ENCODE peak calls at places on chromosomes 5 and 9, in eight cellular contexts. One of them, this sample, is unnamed.
A peak's percentile ranks its signal among the peaks of the same experiment; 100 is the strongest.

GRCh38 chr5:142748568-142749249 is 21.5 kb upstream of the ARHGAP26 start:
- DNase-seq in brain microvascular endothelial cell: no peak
- DNase-seq in glutamatergic neuron: peak; percentile 47
- DNase-seq in progenitor cell of endocrine pancreas: no peak
- DNase-seq in A673: peak; percentile 28
- DNase-seq in adrenal gland: no peak
- DNase-seq in uterus: no peak
- DNase-seq in astrocyte of the spinal cord: no peak
- DNase-seq in this sample: peak; percentile 16

GRCh38 chr9:33289501-33289900 is 815 bp upstream of the NFX1 start:
- DNase-seq in glutamatergic neuron: peak; percentile 14
- DNase-seq in astrocyte of the spinal cord: peak; percentile 9
- DNase-seq in brain microvascular endothelial cell: no peak
- DNase-seq in A673: peak; percentile 27
- DNase-seq in uterus: peak; percentile 24
- DNase-seq in adrenal gland: peak; percentile 35
- DNase-seq in progenitor cell of endocrine pancreas: no peak
- DNase-seq in this sample: peak; percentile 19

GRCh38 chr5:127525181-127525580 is 7.7 kb downstream of the PRRC1 start:
- DNase-seq in glutamatergic neuron: no peak
- DNase-seq in A673: no peak
- DNase-seq in adrenal gland: no peak
- DNase-seq in astrocyte of the spinal cord: no peak
- DNase-seq in brain microvascular endothelial cell: no peak
- DNase-seq in uterus: no peak
- DNase-seq in progenitor cell of endocrine pancreas: no peak
- DNase-seq in this sample: no peak

GRCh38 chr9:35510745-35511428 is 21.0 kb downstream of the RUSC2 start:
- DNase-seq in adrenal gland: peak; percentile 75
- DNase-seq in astrocyte of the spinal cord: peak; percentile 93
- DNase-seq in A673: no peak
- DNase-seq in brain microvascular endothelial cell: peak; percentile 89
- DNase-seq in progenitor cell of endocrine pancreas: no peak
- DNase-seq in uterus: peak; percentile 87
- DNase-seq in glutamatergic neuron: no peak
- DNase-seq in this sample: peak; percentile 95

GRCh38 chr9:80146466-80146865 is 574.7 kb downstream of the TLE4 start:
- DNase-seq in astrocyte of the spinal cord: peak; percentile 35
- DNase-seq in adrenal gland: no peak
- DNase-seq in A673: peak; percentile 28
- DNase-seq in glutamatergic neuron: no peak
- DNase-seq in brain microvascular endothelial cell: peak; percentile 22
- DNase-seq in progenitor cell of endocrine pancreas: no peak
- DNase-seq in uterus: no peak
- DNase-seq in this sample: peak; percentile 53

GRCh38 chr5:176508603-176509002 is 28.6 kb downstream of the RNF44 start:
- DNase-seq in brain microvascular endothelial cell: no peak
- DNase-seq in glutamatergic neuron: no peak
- DNase-seq in progenitor cell of endocrine pancreas: no peak
- DNase-seq in A673: no peak
- DNase-seq in astrocyte of the spinal cord: no peak
- DNase-seq in adrenal gland: no peak
- DNase-seq in uterus: no peak
- DNase-seq in this sample: no peak

GRCh38 chr5:30525353-30525752 is 668.1 kb upstream of the CDH6 start:
- DNase-seq in uterus: no peak
- DNase-seq in adrenal gland: no peak
- DNase-seq in glutamatergic neuron: no peak
- DNase-seq in astrocyte of the spinal cord: no peak
- DNase-seq in brain microvascular endothelial cell: no peak
- DNase-seq in progenitor cell of endocrine pancreas: no peak
- DNase-seq in A673: no peak
- DNase-seq in this sample: no peak

GRCh38 chr5:11511878-11512277 is 392.4 kb downstream of the CTNND2 start:
- DNase-seq in adrenal gland: no peak
- DNase-seq in uterus: no peak
- DNase-seq in progenitor cell of endocrine pancreas: no peak
- DNase-seq in A673: no peak
- DNase-seq in glutamatergic neuron: no peak
- DNase-seq in astrocyte of the spinal cord: no peak
- DNase-seq in brain microvascular endothelial cell: no peak
- DNase-seq in this sample: no peak

GRCh38 chr5:173242675-173243085 is 7.7 kb upstream of the NKX2-5 start:
- DNase-seq in adrenal gland: no peak
- DNase-seq in astrocyte of the spinal cord: no peak
- DNase-seq in brain microvascular endothelial cell: no peak
- DNase-seq in uterus: no peak
- DNase-seq in glutamatergic neuron: no peak
- DNase-seq in progenitor cell of endocrine pancreas: no peak
- DNase-seq in A673: no peak
- DNase-seq in this sample: no peak

GRCh38 chr9:77659926-77660325 is 11.8 kb upstream of the GNA14 start:
- DNase-seq in A673: no peak
- DNase-seq in brain microvascular endothelial cell: no peak
- DNase-seq in progenitor cell of endocrine pancreas: no peak
- DNase-seq in uterus: no peak
- DNase-seq in astrocyte of the spinal cord: no peak
- DNase-seq in glutamatergic neuron: no peak
- DNase-seq in adrenal gland: no peak
- DNase-seq in this sample: no peak
- TF ChIP-seq CTCF in A673: no peak
- TF ChIP-seq CTCF in brain microvascular endothelial cell: no peak
- TF ChIP-seq CTCF in progenitor cell of endocrine pancreas: no peak
- TF ChIP-seq CTCF in uterus: no peak
- TF ChIP-seq CTCF in astrocyte of the spinal cord: no peak
- TF ChIP-seq CTCF in glutamatergic neuron: no peak
- TF ChIP-seq CTCF in adrenal gland: no peak
- TF ChIP-seq CTCF in this sample: no peak

GRCh38 chr9:106648799-106649198 is 214.2 kb upstream of the ZNF462 start:
- DNase-seq in progenitor cell of endocrine pancreas: no peak
- DNase-seq in astrocyte of the spinal cord: peak; percentile 22
- DNase-seq in brain microvascular endothelial cell: no peak
- DNase-seq in adrenal gland: no peak
- DNase-seq in A673: no peak
- DNase-seq in uterus: no peak
- DNase-seq in glutamatergic neuron: no peak
- DNase-seq in this sample: peak; percentile 62
- TF ChIP-seq CTCF in progenitor cell of endocrine pancreas: peak; percentile 10
- TF ChIP-seq CTCF in astrocyte of the spinal cord: peak; percentile 28
- TF ChIP-seq CTCF in brain microvascular endothelial cell: peak; percentile 23
- TF ChIP-seq CTCF in adrenal gland: peak; percentile 39
- TF ChIP-seq CTCF in A673: no peak
- TF ChIP-seq CTCF in uterus: no peak
- TF ChIP-seq CTCF in glutamatergic neuron: no peak
- TF ChIP-seq CTCF in this sample: peak; percentile 55

DNA sequence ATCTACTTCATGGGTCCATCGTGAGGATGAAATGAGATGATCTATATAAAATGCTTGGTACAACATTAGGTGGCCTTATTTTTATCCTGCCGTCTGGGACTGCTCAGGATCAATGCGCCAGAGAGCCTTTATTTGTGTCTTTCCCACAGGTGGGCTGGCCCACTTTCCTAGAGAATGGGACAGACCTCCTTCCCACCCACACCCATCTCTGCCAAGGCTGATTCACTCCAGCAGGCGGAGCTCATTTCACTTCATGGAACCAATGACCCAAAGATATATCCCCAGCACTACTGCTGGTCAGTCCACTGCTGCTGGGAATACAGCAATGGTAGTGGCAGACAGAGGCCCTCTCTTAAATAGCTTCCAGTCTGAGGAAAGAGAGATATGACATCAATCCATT is 35.7 kb downstream of the TGFBI start:
- DNase-seq in adrenal gland: no peak
- DNase-seq in brain microvascular endothelial cell: no peak
- DNase-seq in astrocyte of the spinal cord: no peak
- DNase-seq in progenitor cell of endocrine pancreas: no peak
- DNase-seq in A673: no peak
- DNase-seq in glutamatergic neuron: no peak
- DNase-seq in uterus: no peak
- DNase-seq in this sample: no peak
- TF ChIP-seq CTCF in adrenal gland: no peak
- TF ChIP-seq CTCF in brain microvascular endothelial cell: peak; percentile 51
- TF ChIP-seq CTCF in astrocyte of the spinal cord: peak; percentile 27
- TF ChIP-seq CTCF in progenitor cell of endocrine pancreas: no peak
- TF ChIP-seq CTCF in A673: peak; percentile 16
- TF ChIP-seq CTCF in glutamatergic neuron: no peak
- TF ChIP-seq CTCF in uterus: no peak
- TF ChIP-seq CTCF in this sample: peak; percentile 45

DNA sequence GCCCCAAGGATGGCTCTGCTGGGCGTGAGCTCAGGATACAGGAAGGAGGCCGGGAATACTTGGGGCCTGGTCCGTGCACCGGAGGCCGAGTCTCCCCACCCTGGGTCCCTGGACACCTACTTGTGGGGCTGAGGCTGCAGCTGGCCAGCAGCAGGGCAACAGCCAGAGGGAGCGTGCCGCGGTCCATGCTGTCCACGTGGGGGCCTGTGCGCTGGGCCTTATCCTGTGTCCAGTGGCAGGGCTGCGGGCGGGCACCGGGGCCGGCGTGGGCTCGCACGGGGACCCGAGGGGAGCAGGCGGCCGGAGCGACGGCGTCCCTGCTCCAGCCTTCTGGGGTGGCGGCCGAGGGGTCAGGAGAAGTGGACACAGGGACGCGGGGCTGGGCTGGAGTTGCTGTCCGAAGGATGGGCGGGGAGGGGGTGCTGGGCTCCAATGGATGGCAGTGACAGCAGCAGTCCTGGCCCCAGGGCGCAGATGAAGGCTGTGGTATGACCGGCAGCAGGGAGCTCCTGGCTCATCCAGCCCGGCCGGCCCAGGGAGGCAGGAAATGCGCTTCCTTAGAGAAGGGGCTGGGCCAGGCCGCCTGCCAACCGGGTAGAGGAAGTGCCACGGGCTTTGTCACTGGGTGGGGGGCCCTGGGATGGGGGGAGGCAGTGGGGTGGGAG is at the start of gene ENG:
- DNase-seq in adrenal gland: peak; percentile 78
- DNase-seq in astrocyte of the spinal cord: peak; percentile 56
- DNase-seq in A673: peak; percentile 78
- DNase-seq in progenitor cell of endocrine pancreas: no peak
- DNase-seq in uterus: peak; percentile 77
- DNase-seq in glutamatergic neuron: peak; percentile 53
- DNase-seq in brain microvascular endothelial cell: peak; percentile 44
- DNase-seq in this sample: peak; percentile 55
- TF ChIP-seq CTCF in adrenal gland: no peak
- TF ChIP-seq CTCF in astrocyte of the spinal cord: peak; percentile 33
- TF ChIP-seq CTCF in A673: peak; percentile 14
- TF ChIP-seq CTCF in progenitor cell of endocrine pancreas: no peak
- TF ChIP-seq CTCF in uterus: peak; percentile 24
- TF ChIP-seq CTCF in glutamatergic neuron: no peak
- TF ChIP-seq CTCF in brain microvascular endothelial cell: peak; percentile 39
- TF ChIP-seq CTCF in this sample: no peak

GRCh38 chr5:144142030-144142825 is 28.2 kb downstream of the YIPF5 start:
- DNase-seq in uterus: no peak
- DNase-seq in progenitor cell of endocrine pancreas: no peak
- DNase-seq in glutamatergic neuron: no peak
- DNase-seq in brain microvascular endothelial cell: peak; percentile 22
- DNase-seq in A673: peak; percentile 62
- DNase-seq in astrocyte of the spinal cord: peak; percentile 60
- DNase-seq in adrenal gland: no peak
- DNase-seq in this sample: peak; percentile 75
- TF ChIP-seq CTCF in uterus: peak; percentile 53
- TF ChIP-seq CTCF in progenitor cell of endocrine pancreas: peak; percentile 75
- TF ChIP-seq CTCF in glutamatergic neuron: peak; percentile 75
- TF ChIP-seq CTCF in brain microvascular endothelial cell: peak; percentile 67
- TF ChIP-seq CTCF in A673: peak; percentile 75
- TF ChIP-seq CTCF in astrocyte of the spinal cord: peak; percentile 69
- TF ChIP-seq CTCF in adrenal gland: peak; percentile 27
- TF ChIP-seq CTCF in this sample: peak; percentile 76

DNA sequence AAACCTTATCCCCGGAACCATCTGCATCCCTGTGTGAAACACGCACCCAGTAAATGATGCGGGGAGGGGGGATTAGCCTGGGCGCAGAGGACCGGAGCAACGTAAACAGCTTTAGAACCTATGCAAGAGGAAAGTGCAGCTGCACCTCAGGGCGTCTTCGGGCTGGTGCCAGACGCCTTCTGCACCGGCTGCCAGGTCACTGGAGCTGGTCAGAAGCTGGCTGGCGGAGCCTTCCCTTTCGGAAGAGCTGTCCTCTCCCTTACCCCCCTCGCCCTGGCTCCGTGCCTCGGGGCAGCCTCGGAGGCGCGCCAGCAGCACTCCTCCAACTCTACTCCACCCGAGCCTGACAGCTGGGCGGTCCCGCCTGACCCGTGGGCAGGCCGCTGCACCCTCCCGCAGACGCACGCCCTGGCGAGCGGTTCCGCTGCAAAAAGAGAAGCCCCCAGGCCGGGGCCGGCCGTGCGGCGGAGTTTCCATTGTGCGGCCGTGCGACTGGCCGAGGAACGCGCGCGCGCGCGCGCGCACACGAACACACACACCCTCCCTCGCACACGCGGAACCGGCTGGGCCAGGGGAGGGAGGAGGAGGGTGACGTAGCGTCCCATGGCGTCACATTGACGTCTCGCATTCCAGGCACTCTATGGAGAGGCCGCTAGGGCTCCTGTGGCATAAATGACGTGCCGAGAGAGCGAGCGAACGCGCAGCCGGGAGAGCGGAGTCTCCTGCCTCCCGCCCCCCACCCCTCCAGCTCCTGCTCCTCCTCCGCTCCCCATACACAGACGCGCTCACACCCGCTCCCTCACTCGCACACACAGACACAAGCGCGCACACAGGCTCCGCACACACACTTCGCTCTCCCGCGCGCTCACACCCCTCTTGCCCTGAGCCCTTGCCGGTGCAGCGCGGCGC is at the start of gene NR4A3:
- DNase-seq in uterus: peak; percentile 94
- DNase-seq in brain microvascular endothelial cell: peak; percentile 97
- DNase-seq in astrocyte of the spinal cord: peak; percentile 98
- DNase-seq in A673: peak; percentile 99
- DNase-seq in progenitor cell of endocrine pancreas: peak; percentile 82
- DNase-seq in glutamatergic neuron: peak; percentile 94
- DNase-seq in adrenal gland: peak; percentile 96
- DNase-seq in this sample: peak; percentile 98
- TF ChIP-seq CTCF in uterus: peak; percentile 42
- TF ChIP-seq CTCF in brain microvascular endothelial cell: peak; percentile 48
- TF ChIP-seq CTCF in astrocyte of the spinal cord: peak; percentile 4
- TF ChIP-seq CTCF in A673: no peak
- TF ChIP-seq CTCF in progenitor cell of endocrine pancreas: peak; percentile 25
- TF ChIP-seq CTCF in glutamatergic neuron: no peak
- TF ChIP-seq CTCF in adrenal gland: peak; percentile 53
- TF ChIP-seq CTCF in this sample: peak; percentile 27